ENCODE peak calls at places on chromosomes 5 and 9, in six cellular contexts. E is endodermal cell, W is progenitor cell of endocrine pancreas, B is HCT116, G is GM10248, F is coronary artery. T is an unnamed sample.

GRCh38 chr9:135536166-135536565 is 9.8 kb upstream of the OBP2A start:
- DNase-seq in G (no peak), E (no peak), F (peak), B (no peak), W (no peak), T (no peak)

GRCh38 chr9:120901704-120902103 is 24.7 kb upstream of the PHF19 start:
- DNase-seq in G (no peak), F (no peak), W (no peak), E (no peak), B (no peak), T (no peak)

GRCh38 chr5:144915452-144915851 is 744.8 kb downstream of the KCTD16 start:
- DNase-seq in E (no peak), G (no peak), B (no peak), F (no peak), W (no peak), T (no peak)

GRCh38 chr9:68416891-68417570 is 60.6 kb downstream of the PGM5 start:
- DNase-seq in E (peak), G (peak), B (peak), F (no peak), W (no peak), T (no peak)

GRCh38 chr5:97545856-97546570 is 363.0 kb upstream of the RIOK2 start:
- DNase-seq in E (no peak), B (no peak), W (no peak), F (no peak), G (no peak), T (no peak)

GRCh38 chr5:11563822-11564221 is 340.4 kb downstream of the CTNND2 start:
- DNase-seq in E (no peak), W (no peak), B (no peak), G (no peak), F (no peak), T (no peak)

GRCh38 chr5:17383526-17383925 is 114.5 kb upstream of the TAF11L2 start:
- DNase-seq in G (no peak), F (no peak), E (no peak), W (no peak), B (no peak), T (no peak)

GRCh38 chr5:38167562-38167996 is 90.8 kb upstream of the EGFLAM start:
- DNase-seq in E (peak), W (no peak), F (no peak), G (no peak), B (no peak), T (no peak)

GRCh38 chr9:132372177-132373095 is 17.6 kb upstream of the SETX start:
- DNase-seq in B (no peak), W (no peak), E (peak), G (no peak), F (no peak), T (peak)

GRCh38 chr9:113426701-113427100 is 16.2 kb downstream of the C9orf43 start:
- DNase-seq in E (no peak), B (no peak), G (no peak), F (no peak), W (no peak), T (no peak)

GRCh38 chr9:117649126-117649525 is 55.1 kb upstream of the TLR4 start:
- DNase-seq in B (no peak), E (no peak), W (no peak), F (no peak), G (no peak), T (no peak)

GRCh38 chr9:110186254-110186653 is 21.7 kb downstream of the C9orf152 start:
- DNase-seq in B (no peak), F (no peak), G (no peak), E (no peak), W (no peak), T (no peak)

GRCh38 chr9:108934323-108934885 is at the start of gene ABITRAM:
- DNase-seq in B (peak), F (peak), E (peak), W (peak), G (peak), T (peak)

GRCh38 chr9:73200694-73201432 is 49.2 kb downstream of the ANXA1 start:
- DNase-seq in G (peak), E (no peak), F (no peak), B (peak), W (no peak), T (no peak)

GRCh38 chr5:168219515-168220410 is 71.7 kb upstream of the WWC1 start:
- DNase-seq in E (peak), W (peak), G (peak), B (peak), F (no peak), T (peak)

GRCh38 chr9:89021154-89021803 is 30.0 kb downstream of the S1PR3 start:
- DNase-seq in W (no peak), F (no peak), E (no peak), B (peak), G (no peak), T (no peak)

GRCh38 chr5:181070523-181070922 is 30.5 kb downstream of the BTNL9 start:
- DNase-seq in E (no peak), F (no peak), B (no peak), W (no peak), G (no peak), T (no peak)
- TF ChIP-seq CTCF in E (no peak), F (no peak), B (no peak), W (no peak), G (no peak), T (no peak)

GRCh38 chr5:119406551-119406950 is 45.7 kb upstream of the HSD17B4 start:
- DNase-seq in B (no peak), W (no peak), E (no peak), F (no peak), G (no peak), T (no peak)

GRCh38 chr5:119411291-119411934 is 40.9 kb upstream of the HSD17B4 start:
- DNase-seq in E (no peak), W (no peak), G (no peak), B (no peak), F (no peak), T (no peak)

GRCh38 chr5:119411935-119412623 is 40.2 kb upstream of the HSD17B4 start:
- DNase-seq in F (peak), E (peak), W (peak), G (peak), B (peak), T (peak)

GRCh38 chr5:119410448-119411170 is 41.7 kb upstream of the HSD17B4 start:
- DNase-seq in W (no peak), G (no peak), E (no peak), F (no peak), B (no peak), T (no peak)

GRCh38 chr5:119409235-119409815 is 43.0 kb upstream of the HSD17B4 start:
- DNase-seq in G (no peak), F (no peak), B (no peak), W (no peak), E (peak), T (no peak)
- TF ChIP-seq CTCF in G (peak), F (no peak), B (no peak), W (no peak), E (peak), T (no peak)

DNA sequence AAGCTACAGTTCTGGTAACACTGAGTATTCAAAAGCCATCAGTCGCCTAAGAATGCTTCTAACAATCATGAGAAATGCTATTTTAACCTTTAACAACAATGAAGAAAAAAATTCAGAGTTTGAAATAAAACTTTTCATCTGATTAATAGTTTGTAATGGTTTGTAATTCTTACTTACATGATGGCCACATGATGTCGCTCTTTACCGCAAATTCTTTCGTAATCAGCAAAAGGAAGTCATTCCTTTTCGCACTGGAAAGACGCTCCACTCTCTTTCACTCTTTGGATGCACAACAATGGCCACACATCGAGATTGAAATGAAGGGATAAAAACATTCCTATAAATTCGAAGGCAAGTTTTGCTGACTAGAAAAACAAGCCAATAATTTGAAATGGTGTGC is at the start of gene PCDHA7:
- DNase-seq in E (no peak), F (no peak), G (no peak), B (no peak), W (no peak), T (no peak)
- TF ChIP-seq CTCF in E (peak), F (no peak), G (no peak), B (peak), W (no peak), T (no peak)

GRCh38 chr5:176647870-176648466 is 684 bp downstream of the TSPAN17 start:
- DNase-seq in B (no peak), F (no peak), E (peak), W (no peak), G (no peak), T (peak)

GRCh38 chr5:176646049-176646706 is 1.1 kb upstream of the TSPAN17 start:
- DNase-seq in B (no peak), F (no peak), E (no peak), W (no peak), G (no peak), T (no peak)

GRCh38 chr5:176648467-176649194 is 1.3 kb downstream of the TSPAN17 start:
- DNase-seq in W (no peak), B (no peak), F (no peak), G (no peak), E (no peak), T (no peak)

GRCh38 chr5:176646707-176647029 is 616 bp upstream of the TSPAN17 start:
- DNase-seq in E (no peak), G (no peak), F (no peak), B (no peak), W (no peak), T (no peak)

DNA sequence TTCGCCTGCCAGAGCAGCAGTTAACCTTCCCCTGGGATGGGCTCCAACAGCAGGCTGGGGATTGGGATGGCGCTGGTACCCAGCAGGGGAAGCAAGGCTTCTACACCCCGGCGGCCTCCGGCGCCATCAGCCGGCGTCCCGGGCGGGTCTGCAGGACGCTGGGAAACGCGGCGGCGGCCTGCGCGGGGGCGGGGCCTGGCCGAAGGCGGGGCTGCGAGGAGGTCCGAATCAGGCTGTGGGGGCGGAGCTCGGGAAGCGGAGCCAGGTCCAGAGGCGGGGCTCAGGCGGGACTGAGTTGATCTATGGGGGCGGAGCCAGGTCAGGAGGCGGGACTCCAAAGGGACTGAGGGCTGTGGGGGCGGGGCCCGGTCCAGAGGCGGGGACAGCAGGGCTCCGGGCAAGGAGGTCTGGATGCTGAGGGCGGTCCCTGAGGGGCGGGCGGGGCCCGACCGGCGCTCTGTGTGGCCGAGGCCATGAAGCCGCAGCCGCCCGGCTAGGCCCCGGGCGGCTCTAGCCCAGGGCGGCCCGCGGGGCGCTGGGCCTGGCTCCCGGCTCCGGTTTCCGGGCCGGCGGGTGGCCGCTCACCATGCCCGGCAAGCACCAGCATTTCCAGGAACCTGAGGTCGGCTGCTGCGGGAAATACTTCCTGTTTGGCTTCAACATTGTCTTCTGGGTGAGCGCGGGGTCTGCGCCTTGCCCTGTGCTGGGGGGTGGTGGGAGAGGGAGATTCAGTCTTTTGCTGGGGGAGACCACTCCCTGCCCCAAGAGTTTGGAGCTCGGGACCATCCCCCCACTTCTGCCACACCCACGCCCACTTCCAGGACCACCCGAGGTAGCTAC is at the start of gene TSPAN17:
- DNase-seq in W (peak), G (peak), B (peak), E (peak), F (peak), T (peak)
- TF ChIP-seq CTCF in W (no peak), G (peak), B (no peak), E (no peak), F (no peak), T (peak)

T was measured in mucosa of descending colon.